ENCODE peak calls at places on chromosomes 3 and 15, in eight cellular contexts. One of them, this sample, is unnamed. For H3K4me1, the result is how much of the 10 kb centered on the place peaks cover.

GRCh38 chr3:56154297-56154696 is 314.0 kb downstream of the ERC2 start:
- DNase-seq in IMR-90: no peak
- DNase-seq in mesendoderm: no peak
- DNase-seq in CD8-positive, alpha-beta memory T cell: no peak
- DNase-seq in tibial artery: no peak
- DNase-seq in CD4-positive, CD25-positive, alpha-beta regulatory T cell: no peak
- DNase-seq in astrocyte: no peak
- DNase-seq in SJCRH30: no peak
- DNase-seq in this sample: no peak

GRCh38 chr3:46471371-46471914 is 6.7 kb upstream of the LTF start:
- DNase-seq in IMR-90: no peak
- DNase-seq in mesendoderm: no peak
- DNase-seq in CD8-positive, alpha-beta memory T cell: no peak
- DNase-seq in tibial artery: no peak
- DNase-seq in CD4-positive, CD25-positive, alpha-beta regulatory T cell: no peak
- DNase-seq in astrocyte: no peak
- DNase-seq in SJCRH30: no peak
- DNase-seq in this sample: no peak

GRCh38 chr3:7875858-7876442 is 625.7 kb upstream of the LMCD1 start:
- DNase-seq in IMR-90: no peak
- DNase-seq in mesendoderm: peak
- DNase-seq in CD8-positive, alpha-beta memory T cell: no peak
- DNase-seq in tibial artery: no peak
- DNase-seq in CD4-positive, CD25-positive, alpha-beta regulatory T cell: no peak
- DNase-seq in astrocyte: peak
- DNase-seq in SJCRH30: no peak
- DNase-seq in this sample: no peak

GRCh38 chr3:13219077-13219901 is 146.1 kb upstream of the IQSEC1 start:
- DNase-seq in IMR-90: no peak
- DNase-seq in mesendoderm: no peak
- DNase-seq in CD8-positive, alpha-beta memory T cell: no peak
- DNase-seq in tibial artery: no peak
- DNase-seq in CD4-positive, CD25-positive, alpha-beta regulatory T cell: no peak
- DNase-seq in astrocyte: no peak
- DNase-seq in SJCRH30: no peak
- DNase-seq in this sample: no peak

GRCh38 chr3:86797946-86798345 is 193.0 kb downstream of the VGLL3 start:
- DNase-seq in IMR-90: no peak
- DNase-seq in mesendoderm: no peak
- DNase-seq in CD8-positive, alpha-beta memory T cell: no peak
- DNase-seq in tibial artery: no peak
- DNase-seq in CD4-positive, CD25-positive, alpha-beta regulatory T cell: no peak
- DNase-seq in astrocyte: no peak
- DNase-seq in SJCRH30: no peak
- DNase-seq in this sample: no peak

GRCh38 chr3:156180077-156180476 is 59.7 kb downstream of the KCNAB1 start:
- DNase-seq in IMR-90: peak
- DNase-seq in mesendoderm: no peak
- DNase-seq in CD8-positive, alpha-beta memory T cell: no peak
- DNase-seq in tibial artery: no peak
- DNase-seq in CD4-positive, CD25-positive, alpha-beta regulatory T cell: no peak
- DNase-seq in astrocyte: peak
- DNase-seq in SJCRH30: no peak
- DNase-seq in this sample: no peak

GRCh38 chr3:62718011-62718410 is 157.2 kb downstream of the CADPS start:
- DNase-seq in IMR-90: no peak
- DNase-seq in mesendoderm: no peak
- DNase-seq in CD8-positive, alpha-beta memory T cell: no peak
- DNase-seq in tibial artery: no peak
- DNase-seq in CD4-positive, CD25-positive, alpha-beta regulatory T cell: no peak
- DNase-seq in astrocyte: peak
- DNase-seq in SJCRH30: no peak
- DNase-seq in this sample: peak

GRCh38 chr3:23567917-23568316 is 237.8 kb upstream of the UBE2E1 start:
- DNase-seq in IMR-90: peak
- DNase-seq in mesendoderm: no peak
- DNase-seq in CD8-positive, alpha-beta memory T cell: no peak
- DNase-seq in tibial artery: no peak
- DNase-seq in CD4-positive, CD25-positive, alpha-beta regulatory T cell: no peak
- DNase-seq in astrocyte: peak
- DNase-seq in SJCRH30: peak
- DNase-seq in this sample: peak

GRCh38 chr3:86990171-86990733 is 697 bp downstream of the VGLL3 start:
- DNase-seq in IMR-90: peak
- DNase-seq in mesendoderm: peak
- DNase-seq in CD8-positive, alpha-beta memory T cell: no peak
- DNase-seq in tibial artery: peak
- DNase-seq in CD4-positive, CD25-positive, alpha-beta regulatory T cell: no peak
- DNase-seq in astrocyte: no peak
- DNase-seq in SJCRH30: peak
- DNase-seq in this sample: peak

GRCh38 chr15:99432271-99433025 is 133.3 kb upstream of the MEF2A start:
- DNase-seq in IMR-90: no peak
- DNase-seq in mesendoderm: no peak
- DNase-seq in CD8-positive, alpha-beta memory T cell: no peak
- DNase-seq in tibial artery: peak
- DNase-seq in CD4-positive, CD25-positive, alpha-beta regulatory T cell: no peak
- DNase-seq in astrocyte: no peak
- DNase-seq in SJCRH30: no peak
- DNase-seq in this sample: no peak

GRCh38 chr3:23944007-23944760 is 902 bp upstream of the NR1D2 start:
- DNase-seq in IMR-90: no peak
- DNase-seq in mesendoderm: no peak
- DNase-seq in CD8-positive, alpha-beta memory T cell: no peak
- DNase-seq in tibial artery: no peak
- DNase-seq in CD4-positive, CD25-positive, alpha-beta regulatory T cell: peak
- DNase-seq in astrocyte: no peak
- DNase-seq in SJCRH30: no peak
- DNase-seq in this sample: no peak

GRCh38 chr3:99927651-99928390 is 110.2 kb downstream of the CMSS1 start:
- DNase-seq in IMR-90: no peak
- DNase-seq in mesendoderm: no peak
- DNase-seq in CD8-positive, alpha-beta memory T cell: no peak
- DNase-seq in tibial artery: no peak
- DNase-seq in CD4-positive, CD25-positive, alpha-beta regulatory T cell: no peak
- DNase-seq in astrocyte: no peak
- DNase-seq in SJCRH30: no peak
- DNase-seq in this sample: no peak

GRCh38 chr3:99921986-99922385 is 104.3 kb downstream of the CMSS1 start:
- DNase-seq in IMR-90: no peak
- DNase-seq in mesendoderm: no peak
- DNase-seq in CD8-positive, alpha-beta memory T cell: no peak
- DNase-seq in tibial artery: no peak
- DNase-seq in CD4-positive, CD25-positive, alpha-beta regulatory T cell: no peak
- DNase-seq in astrocyte: no peak
- DNase-seq in SJCRH30: no peak
- DNase-seq in this sample: no peak

GRCh38 chr3:99923873-99924272 is 106.2 kb downstream of the CMSS1 start:
- DNase-seq in IMR-90: no peak
- DNase-seq in mesendoderm: no peak
- DNase-seq in CD8-positive, alpha-beta memory T cell: no peak
- DNase-seq in tibial artery: no peak
- DNase-seq in CD4-positive, CD25-positive, alpha-beta regulatory T cell: no peak
- DNase-seq in astrocyte: no peak
- DNase-seq in SJCRH30: no peak
- DNase-seq in this sample: no peak

GRCh38 chr3:99928758-99929408 is 111.2 kb downstream of the CMSS1 start:
- DNase-seq in IMR-90: no peak
- DNase-seq in mesendoderm: no peak
- DNase-seq in CD8-positive, alpha-beta memory T cell: no peak
- DNase-seq in tibial artery: no peak
- DNase-seq in CD4-positive, CD25-positive, alpha-beta regulatory T cell: no peak
- DNase-seq in astrocyte: no peak
- DNase-seq in SJCRH30: no peak
- DNase-seq in this sample: no peak

DNA sequence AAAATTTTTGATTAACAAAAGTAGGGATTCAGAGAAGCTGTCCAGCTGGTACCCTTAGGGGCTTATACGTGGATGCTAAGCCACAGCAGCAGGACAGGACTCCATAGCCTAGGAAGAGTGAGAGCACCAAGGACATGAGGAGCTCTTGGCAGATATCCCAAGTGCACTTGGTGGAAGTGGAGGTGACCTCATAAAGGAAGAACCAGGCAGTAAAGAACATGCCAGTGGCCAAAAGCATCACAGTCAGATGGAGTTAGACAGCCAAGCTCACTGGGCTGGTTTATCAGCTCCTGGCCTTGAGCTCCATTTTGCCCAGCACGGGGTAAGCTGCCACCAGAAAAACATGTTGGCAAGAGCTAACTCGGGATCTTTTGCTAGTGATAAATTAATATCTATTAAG is 107.9 kb downstream of the CMSS1 start:
- DNase-seq in IMR-90: peak
- DNase-seq in mesendoderm: no peak
- DNase-seq in CD8-positive, alpha-beta memory T cell: no peak
- DNase-seq in tibial artery: peak
- DNase-seq in CD4-positive, CD25-positive, alpha-beta regulatory T cell: no peak
- DNase-seq in astrocyte: peak
- DNase-seq in SJCRH30: peak
- DNase-seq in this sample: no peak
- H3K27ac ChIP-seq in IMR-90: no peak
- H3K27ac ChIP-seq in mesendoderm: no peak
- H3K27ac ChIP-seq in CD8-positive, alpha-beta memory T cell: no peak
- H3K27ac ChIP-seq in tibial artery: peak
- H3K27ac ChIP-seq in CD4-positive, CD25-positive, alpha-beta regulatory T cell: no peak
- H3K27ac ChIP-seq in astrocyte: no peak
- H3K27ac ChIP-seq in SJCRH30: no peak
- H3K27ac ChIP-seq in this sample: no peak

DNA sequence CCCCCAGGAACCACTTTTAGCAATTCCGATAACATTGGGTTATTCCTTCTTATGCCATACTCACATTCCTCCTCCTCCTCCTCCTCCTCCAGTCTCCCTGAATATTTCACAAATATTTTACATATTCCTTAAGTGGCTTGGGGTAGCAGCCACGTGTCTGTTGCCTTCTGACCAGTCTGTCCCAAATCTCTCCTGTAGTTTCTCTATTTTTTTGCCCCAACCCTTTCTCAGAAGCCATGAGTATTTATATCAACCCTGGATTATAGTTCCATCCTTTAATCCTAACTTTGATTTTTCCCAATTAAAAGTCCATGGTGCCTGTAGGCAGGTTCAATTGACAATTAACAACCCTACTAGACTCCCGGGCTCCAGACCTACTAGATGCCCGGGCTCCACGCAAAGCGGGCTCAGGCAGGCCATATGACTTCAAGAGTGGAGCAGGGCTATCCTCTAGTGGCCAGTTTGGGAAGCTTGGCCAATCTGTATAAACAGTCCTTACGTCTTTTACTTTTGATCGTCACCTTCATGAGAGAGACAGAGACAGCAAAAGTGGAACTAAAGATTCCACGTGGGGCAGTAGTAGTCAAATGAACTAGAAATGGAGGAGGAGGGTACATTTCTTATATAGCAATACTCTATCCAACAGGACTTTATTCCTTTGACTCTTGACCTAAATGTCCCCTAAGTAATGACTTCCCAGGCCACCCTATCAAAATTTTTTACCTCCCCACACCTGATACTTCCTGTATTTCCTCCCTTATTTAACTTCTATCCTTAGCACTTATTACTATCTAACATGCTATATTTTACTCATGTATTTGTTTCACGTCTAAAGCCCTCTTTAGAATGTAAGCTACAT is 69.7 kb downstream of the USF3 start:
- DNase-seq in IMR-90: peak
- DNase-seq in mesendoderm: peak
- DNase-seq in CD8-positive, alpha-beta memory T cell: no peak
- DNase-seq in tibial artery: no peak
- DNase-seq in CD4-positive, CD25-positive, alpha-beta regulatory T cell: peak
- DNase-seq in astrocyte: peak
- DNase-seq in SJCRH30: peak
- DNase-seq in this sample: peak
- H3K4me3 ChIP-seq in IMR-90: no peak
- H3K4me3 ChIP-seq in mesendoderm: no peak
- H3K4me3 ChIP-seq in CD8-positive, alpha-beta memory T cell: no peak
- H3K4me3 ChIP-seq in tibial artery: no peak
- H3K4me3 ChIP-seq in CD4-positive, CD25-positive, alpha-beta regulatory T cell: no peak
- H3K4me3 ChIP-seq in astrocyte: peak
- H3K4me3 ChIP-seq in SJCRH30: peak
- H3K4me3 ChIP-seq in this sample: no peak

DNA sequence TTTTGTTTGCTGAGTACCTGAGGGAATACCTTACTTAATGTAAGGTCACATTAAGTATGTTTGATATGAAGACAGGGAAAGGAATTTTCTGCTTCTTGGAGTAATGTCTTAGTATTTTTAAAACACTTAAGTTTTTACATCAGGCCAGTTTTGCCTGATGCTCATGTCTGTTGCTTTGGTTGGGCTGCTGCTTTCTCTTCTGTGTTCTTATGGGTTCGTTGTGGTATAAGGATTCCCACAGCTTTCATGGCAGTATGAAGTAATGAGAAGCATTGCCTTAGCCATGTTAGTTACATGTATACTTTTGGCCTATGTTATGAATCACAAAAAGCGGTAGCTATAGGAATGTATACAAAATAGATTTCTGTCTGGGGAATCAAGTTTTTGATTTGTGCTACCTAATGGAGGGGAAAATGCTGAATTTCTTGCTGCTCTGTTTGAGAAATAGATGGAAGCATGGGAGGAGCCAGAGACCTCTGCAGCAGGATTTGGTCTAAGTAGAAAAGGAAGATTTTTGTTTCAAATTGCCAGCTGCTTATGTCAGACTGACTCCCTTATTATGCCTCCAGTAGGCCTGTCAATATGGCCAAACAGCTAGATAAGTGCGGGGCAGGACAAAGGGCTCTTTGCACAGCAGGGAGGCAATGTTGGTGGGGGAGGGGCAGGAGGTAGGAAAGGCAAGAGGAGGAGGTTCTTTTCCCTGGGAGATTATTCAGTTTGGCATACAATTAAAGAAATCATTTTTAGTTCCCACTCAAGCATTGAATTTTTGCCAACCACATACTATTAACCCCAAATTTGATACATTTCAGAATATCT is 5.2 kb downstream of the SETD5 start:
- DNase-seq in IMR-90: peak
- DNase-seq in mesendoderm: peak
- DNase-seq in CD8-positive, alpha-beta memory T cell: no peak
- DNase-seq in tibial artery: no peak
- DNase-seq in CD4-positive, CD25-positive, alpha-beta regulatory T cell: no peak
- DNase-seq in astrocyte: no peak
- DNase-seq in SJCRH30: peak
- DNase-seq in this sample: peak
- H3K4me1 ChIP-seq in IMR-90: under half
- H3K4me1 ChIP-seq in mesendoderm: under half
- H3K4me1 ChIP-seq in CD8-positive, alpha-beta memory T cell: half or more
- H3K4me1 ChIP-seq in tibial artery: half or more
- H3K4me1 ChIP-seq in CD4-positive, CD25-positive, alpha-beta regulatory T cell: half or more
- H3K4me1 ChIP-seq in astrocyte: under half
- H3K4me1 ChIP-seq in SJCRH30: under half
- H3K4me1 ChIP-seq in this sample: under half

DNA sequence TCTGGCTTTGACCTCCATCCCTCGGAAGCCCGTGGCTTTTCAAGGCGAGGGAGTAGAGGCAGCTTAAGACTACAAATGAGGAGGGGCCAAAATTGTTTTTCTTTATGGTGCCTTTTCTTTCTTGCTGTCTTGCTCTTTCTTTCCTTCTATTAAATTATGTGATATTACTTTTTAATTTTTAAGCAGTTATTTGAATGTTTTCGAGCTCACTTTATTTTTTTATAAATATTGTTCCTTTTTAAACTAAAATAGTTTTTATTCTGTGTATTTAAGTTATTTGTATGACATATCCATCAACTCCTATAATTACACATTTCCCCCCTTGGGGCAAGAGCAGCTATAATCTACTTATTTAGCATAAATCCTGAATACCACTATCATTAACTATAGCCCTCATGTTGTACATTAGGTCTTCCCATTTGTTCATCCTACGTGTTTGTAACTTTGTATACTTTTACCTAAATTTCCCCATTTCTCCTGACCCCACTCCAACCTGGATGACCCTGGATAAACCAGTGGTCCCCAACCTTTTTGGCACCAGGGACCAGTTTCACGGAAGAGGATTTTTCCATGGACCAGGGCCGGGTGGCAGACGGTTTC is 622 bp upstream of the PLSCR1 start:
- DNase-seq in IMR-90: no peak
- DNase-seq in mesendoderm: no peak
- DNase-seq in CD8-positive, alpha-beta memory T cell: no peak
- DNase-seq in tibial artery: no peak
- DNase-seq in CD4-positive, CD25-positive, alpha-beta regulatory T cell: no peak
- DNase-seq in astrocyte: no peak
- DNase-seq in SJCRH30: no peak
- DNase-seq in this sample: no peak
- H3K27ac ChIP-seq in IMR-90: peak
- H3K27ac ChIP-seq in mesendoderm: no peak
- H3K27ac ChIP-seq in CD8-positive, alpha-beta memory T cell: peak
- H3K27ac ChIP-seq in tibial artery: peak
- H3K27ac ChIP-seq in CD4-positive, CD25-positive, alpha-beta regulatory T cell: no peak
- H3K27ac ChIP-seq in astrocyte: peak
- H3K27ac ChIP-seq in SJCRH30: peak
- H3K27ac ChIP-seq in this sample: peak